ENCODE peak calls at places on chromosomes 6 and 20, in six cellular contexts. One of them, this sample, is unnamed.

GRCh38 chr20:44841955-44842354 is 31.6 kb upstream of the RIMS4 start:
- DNase-seq in AG09309: no peak
- DNase-seq in body of pancreas: no peak
- DNase-seq in sciatic nerve: no peak
- DNase-seq in activated gamma-delta T cell treated with Interleukin-2 at 50 U/mL for 16 hours: no peak
- DNase-seq in islet precursor cell: no peak
- DNase-seq in this sample: no peak

GRCh38 chr6:19691465-19692167 is 145.6 kb upstream of the ID4 start:
- DNase-seq in AG09309: no peak
- DNase-seq in body of pancreas: peak
- DNase-seq in sciatic nerve: no peak
- DNase-seq in activated gamma-delta T cell treated with Interleukin-2 at 50 U/mL for 16 hours: no peak
- DNase-seq in islet precursor cell: peak
- DNase-seq in this sample: no peak

GRCh38 chr6:139370047-139370706 is 4.3 kb downstream of the CITED2 start:
- DNase-seq in AG09309: peak
- DNase-seq in body of pancreas: peak
- DNase-seq in sciatic nerve: no peak
- DNase-seq in activated gamma-delta T cell treated with Interleukin-2 at 50 U/mL for 16 hours: no peak
- DNase-seq in islet precursor cell: no peak
- DNase-seq in this sample: no peak

GRCh38 chr6:41352396-41352795 is 17.0 kb downstream of the NCR2 start:
- DNase-seq in AG09309: no peak
- DNase-seq in body of pancreas: peak
- DNase-seq in sciatic nerve: no peak
- DNase-seq in activated gamma-delta T cell treated with Interleukin-2 at 50 U/mL for 16 hours: no peak
- DNase-seq in islet precursor cell: peak
- DNase-seq in this sample: no peak

GRCh38 chr20:50359607-50360217 is 150.5 kb upstream of the PTPN1 start:
- DNase-seq in AG09309: no peak
- DNase-seq in body of pancreas: no peak
- DNase-seq in sciatic nerve: no peak
- DNase-seq in activated gamma-delta T cell treated with Interleukin-2 at 50 U/mL for 16 hours: no peak
- DNase-seq in islet precursor cell: no peak
- DNase-seq in this sample: peak

GRCh38 chr6:5113096-5113495 is 28.0 kb downstream of the PPP1R3G start:
- DNase-seq in AG09309: no peak
- DNase-seq in body of pancreas: no peak
- DNase-seq in sciatic nerve: no peak
- DNase-seq in activated gamma-delta T cell treated with Interleukin-2 at 50 U/mL for 16 hours: no peak
- DNase-seq in islet precursor cell: no peak
- DNase-seq in this sample: no peak

GRCh38 chr20:56788041-56788670 is 159.1 kb downstream of the TFAP2C start:
- DNase-seq in AG09309: peak
- DNase-seq in body of pancreas: peak
- DNase-seq in sciatic nerve: no peak
- DNase-seq in activated gamma-delta T cell treated with Interleukin-2 at 50 U/mL for 16 hours: no peak
- DNase-seq in islet precursor cell: peak
- DNase-seq in this sample: peak

GRCh38 chr6:68497927-68498326 is 137.2 kb upstream of the ADGRB3 start:
- DNase-seq in AG09309: no peak
- DNase-seq in body of pancreas: no peak
- DNase-seq in sciatic nerve: no peak
- DNase-seq in activated gamma-delta T cell treated with Interleukin-2 at 50 U/mL for 16 hours: no peak
- DNase-seq in islet precursor cell: no peak
- DNase-seq in this sample: no peak

GRCh38 chr20:54208492-54209044 is 681 bp downstream of the PFDN4 start:
- DNase-seq in AG09309: no peak
- DNase-seq in body of pancreas: no peak
- DNase-seq in sciatic nerve: no peak
- DNase-seq in activated gamma-delta T cell treated with Interleukin-2 at 50 U/mL for 16 hours: no peak
- DNase-seq in islet precursor cell: peak
- DNase-seq in this sample: no peak

GRCh38 chr6:23302499-23302898 is 733.1 kb downstream of the HDGFL1 start:
- DNase-seq in AG09309: no peak
- DNase-seq in body of pancreas: no peak
- DNase-seq in sciatic nerve: no peak
- DNase-seq in activated gamma-delta T cell treated with Interleukin-2 at 50 U/mL for 16 hours: no peak
- DNase-seq in islet precursor cell: no peak
- DNase-seq in this sample: no peak

GRCh38 chr20:32516583-32516982 is 68.5 kb downstream of the NOL4L start:
- DNase-seq in AG09309: no peak
- DNase-seq in body of pancreas: no peak
- DNase-seq in sciatic nerve: no peak
- DNase-seq in activated gamma-delta T cell treated with Interleukin-2 at 50 U/mL for 16 hours: no peak
- DNase-seq in islet precursor cell: peak
- DNase-seq in this sample: peak

GRCh38 chr20:9488063-9488462 is 26.3 kb upstream of the LAMP5 start:
- DNase-seq in AG09309: no peak
- DNase-seq in body of pancreas: no peak
- DNase-seq in sciatic nerve: no peak
- DNase-seq in activated gamma-delta T cell treated with Interleukin-2 at 50 U/mL for 16 hours: no peak
- DNase-seq in islet precursor cell: no peak
- DNase-seq in this sample: no peak

GRCh38 chr6:73394577-73395354 is at the start of gene DDX43:
- DNase-seq in AG09309: peak
- DNase-seq in body of pancreas: peak
- DNase-seq in sciatic nerve: peak
- DNase-seq in activated gamma-delta T cell treated with Interleukin-2 at 50 U/mL for 16 hours: no peak
- DNase-seq in islet precursor cell: no peak
- DNase-seq in this sample: no peak

GRCh38 chr20:4721719-4722118 is at the start of gene PRND:
- DNase-seq in AG09309: no peak
- DNase-seq in body of pancreas: no peak
- DNase-seq in sciatic nerve: no peak
- DNase-seq in activated gamma-delta T cell treated with Interleukin-2 at 50 U/mL for 16 hours: no peak
- DNase-seq in islet precursor cell: no peak
- DNase-seq in this sample: no peak

GRCh38 chr6:14921170-14921569 is 324.7 kb upstream of the JARID2 start:
- DNase-seq in AG09309: no peak
- DNase-seq in body of pancreas: peak
- DNase-seq in sciatic nerve: peak
- DNase-seq in activated gamma-delta T cell treated with Interleukin-2 at 50 U/mL for 16 hours: no peak
- DNase-seq in islet precursor cell: peak
- DNase-seq in this sample: no peak

GRCh38 chr20:10242166-10242565 is 23.5 kb downstream of the SNAP25 start:
- DNase-seq in AG09309: no peak
- DNase-seq in body of pancreas: peak
- DNase-seq in sciatic nerve: no peak
- DNase-seq in activated gamma-delta T cell treated with Interleukin-2 at 50 U/mL for 16 hours: no peak
- DNase-seq in islet precursor cell: no peak
- DNase-seq in this sample: no peak

GRCh38 chr6:105810105-105810921 is 275.8 kb upstream of the PRDM1 start:
- DNase-seq in AG09309: peak
- DNase-seq in body of pancreas: peak
- DNase-seq in sciatic nerve: no peak
- DNase-seq in activated gamma-delta T cell treated with Interleukin-2 at 50 U/mL for 16 hours: peak
- DNase-seq in islet precursor cell: peak
- DNase-seq in this sample: no peak

GRCh38 chr6:159203304-159204005 is 34.3 kb downstream of the FNDC1 start:
- DNase-seq in AG09309: peak
- DNase-seq in body of pancreas: no peak
- DNase-seq in sciatic nerve: no peak
- DNase-seq in activated gamma-delta T cell treated with Interleukin-2 at 50 U/mL for 16 hours: no peak
- DNase-seq in islet precursor cell: no peak
- DNase-seq in this sample: no peak

GRCh38 chr20:17854307-17854903 is 114.2 kb downstream of the SNX5 start:
- DNase-seq in AG09309: no peak
- DNase-seq in body of pancreas: peak
- DNase-seq in sciatic nerve: no peak
- DNase-seq in activated gamma-delta T cell treated with Interleukin-2 at 50 U/mL for 16 hours: no peak
- DNase-seq in islet precursor cell: peak
- DNase-seq in this sample: no peak

GRCh38 chr6:3233321-3233720 is 5.9 kb upstream of the TUBB2B start:
- DNase-seq in AG09309: no peak
- DNase-seq in body of pancreas: no peak
- DNase-seq in sciatic nerve: no peak
- DNase-seq in activated gamma-delta T cell treated with Interleukin-2 at 50 U/mL for 16 hours: no peak
- DNase-seq in islet precursor cell: peak
- DNase-seq in this sample: no peak

GRCh38 chr20:33465536-33466302 is 22.2 kb upstream of the SNTA1 start:
- DNase-seq in AG09309: no peak
- DNase-seq in body of pancreas: peak
- DNase-seq in sciatic nerve: no peak
- DNase-seq in activated gamma-delta T cell treated with Interleukin-2 at 50 U/mL for 16 hours: no peak
- DNase-seq in islet precursor cell: no peak
- DNase-seq in this sample: no peak

GRCh38 chr6:43334466-43335095 is 26.0 kb upstream of the CRIP3 start:
- DNase-seq in AG09309: peak
- DNase-seq in body of pancreas: peak
- DNase-seq in sciatic nerve: no peak
- DNase-seq in activated gamma-delta T cell treated with Interleukin-2 at 50 U/mL for 16 hours: no peak
- DNase-seq in islet precursor cell: no peak
- DNase-seq in this sample: no peak

GRCh38 chr20:42366626-42367025 is 748.4 kb upstream of the CHD6 start:
- DNase-seq in AG09309: no peak
- DNase-seq in body of pancreas: no peak
- DNase-seq in sciatic nerve: no peak
- DNase-seq in activated gamma-delta T cell treated with Interleukin-2 at 50 U/mL for 16 hours: no peak
- DNase-seq in islet precursor cell: no peak
- DNase-seq in this sample: no peak

GRCh38 chr6:80618953-80619352 is 512.5 kb downstream of the BCKDHB start:
- DNase-seq in AG09309: no peak
- DNase-seq in body of pancreas: no peak
- DNase-seq in sciatic nerve: no peak
- DNase-seq in activated gamma-delta T cell treated with Interleukin-2 at 50 U/mL for 16 hours: no peak
- DNase-seq in islet precursor cell: no peak
- DNase-seq in this sample: no peak

GRCh38 chr20:51727872-51728271 is 40.3 kb downstream of the ATP9A start:
- DNase-seq in AG09309: no peak
- DNase-seq in body of pancreas: no peak
- DNase-seq in sciatic nerve: no peak
- DNase-seq in activated gamma-delta T cell treated with Interleukin-2 at 50 U/mL for 16 hours: no peak
- DNase-seq in islet precursor cell: no peak
- DNase-seq in this sample: no peak

GRCh38 chr20:33423141-33423834 is 20.3 kb downstream of the SNTA1 start:
- DNase-seq in AG09309: peak
- DNase-seq in body of pancreas: peak
- DNase-seq in sciatic nerve: no peak
- DNase-seq in activated gamma-delta T cell treated with Interleukin-2 at 50 U/mL for 16 hours: no peak
- DNase-seq in islet precursor cell: no peak
- DNase-seq in this sample: no peak

GRCh38 chr6:17741507-17741906 is 34.8 kb upstream of the NUP153 start:
- DNase-seq in AG09309: no peak
- DNase-seq in body of pancreas: no peak
- DNase-seq in sciatic nerve: no peak
- DNase-seq in activated gamma-delta T cell treated with Interleukin-2 at 50 U/mL for 16 hours: no peak
- DNase-seq in islet precursor cell: no peak
- DNase-seq in this sample: no peak

GRCh38 chr20:13777171-13777601 is 7.5 kb downstream of the ESF1 start:
- DNase-seq in AG09309: no peak
- DNase-seq in body of pancreas: no peak
- DNase-seq in sciatic nerve: no peak
- DNase-seq in activated gamma-delta T cell treated with Interleukin-2 at 50 U/mL for 16 hours: no peak
- DNase-seq in islet precursor cell: no peak
- DNase-seq in this sample: no peak